ENCODE peak calls at places on chromosomes 12 and 14, in nine cellular contexts. One of them, this sample, is unnamed.
A peak's percentile ranks its signal among the peaks of the same experiment; 100 is the strongest.

GRCh38 chr12:63792333-63792732 is 12.6 kb downstream of the RXYLT1 start:
- DNase-seq in adrenal gland: no peak
- DNase-seq in tibial artery: no peak
- DNase-seq in MM.1S: no peak
- DNase-seq in astrocyte: no peak
- DNase-seq in pancreas: no peak
- DNase-seq in CD4-positive, CD25-positive, alpha-beta regulatory T cell: no peak
- DNase-seq in psoas muscle: no peak
- DNase-seq in heart right ventricle: no peak
- DNase-seq in this sample: no peak

GRCh38 chr12:113006641-113007040 is 28.3 kb downstream of the OAS2 start:
- DNase-seq in adrenal gland: no peak
- DNase-seq in tibial artery: no peak
- DNase-seq in MM.1S: no peak
- DNase-seq in astrocyte: no peak
- DNase-seq in pancreas: no peak
- DNase-seq in CD4-positive, CD25-positive, alpha-beta regulatory T cell: no peak
- DNase-seq in psoas muscle: no peak
- DNase-seq in heart right ventricle: no peak
- DNase-seq in this sample: no peak

GRCh38 chr12:25155031-25155576 is 39.9 kb downstream of the DNAI7 start:
- DNase-seq in adrenal gland: no peak
- DNase-seq in tibial artery: no peak
- DNase-seq in MM.1S: peak; percentile 58
- DNase-seq in astrocyte: peak; percentile 20
- DNase-seq in pancreas: no peak
- DNase-seq in CD4-positive, CD25-positive, alpha-beta regulatory T cell: no peak
- DNase-seq in psoas muscle: no peak
- DNase-seq in heart right ventricle: no peak
- DNase-seq in this sample: no peak

GRCh38 chr14:34243401-34243800 is 218.6 kb downstream of the SPTSSA start:
- DNase-seq in adrenal gland: no peak
- DNase-seq in tibial artery: no peak
- DNase-seq in MM.1S: no peak
- DNase-seq in astrocyte: no peak
- DNase-seq in pancreas: no peak
- DNase-seq in CD4-positive, CD25-positive, alpha-beta regulatory T cell: no peak
- DNase-seq in psoas muscle: no peak
- DNase-seq in heart right ventricle: no peak
- DNase-seq in this sample: no peak

GRCh38 chr12:101877816-101878811 is 734 bp downstream of the DRAM1 start:
- DNase-seq in adrenal gland: peak; percentile 57
- DNase-seq in tibial artery: peak; percentile 71
- DNase-seq in MM.1S: peak; percentile 8
- DNase-seq in astrocyte: no peak
- DNase-seq in pancreas: no peak
- DNase-seq in CD4-positive, CD25-positive, alpha-beta regulatory T cell: no peak
- DNase-seq in psoas muscle: peak; percentile 37
- DNase-seq in heart right ventricle: peak; percentile 35
- DNase-seq in this sample: peak; percentile 22

GRCh38 chr12:23621910-23622309 is 327.6 kb downstream of the SOX5 start:
- DNase-seq in adrenal gland: no peak
- DNase-seq in tibial artery: no peak
- DNase-seq in MM.1S: no peak
- DNase-seq in astrocyte: no peak
- DNase-seq in pancreas: no peak
- DNase-seq in CD4-positive, CD25-positive, alpha-beta regulatory T cell: no peak
- DNase-seq in psoas muscle: no peak
- DNase-seq in heart right ventricle: no peak
- DNase-seq in this sample: no peak

GRCh38 chr12:108563135-108563803 is 873 bp downstream of the ISCU start:
- DNase-seq in adrenal gland: peak; percentile 94
- DNase-seq in tibial artery: peak; percentile 90
- DNase-seq in MM.1S: peak; percentile 95
- DNase-seq in astrocyte: peak; percentile 67
- DNase-seq in pancreas: peak; percentile 70
- DNase-seq in CD4-positive, CD25-positive, alpha-beta regulatory T cell: peak; percentile 78
- DNase-seq in psoas muscle: peak; percentile 85
- DNase-seq in heart right ventricle: peak; percentile 75
- DNase-seq in this sample: peak; percentile 82

GRCh38 chr12:106090586-106091411 is 48.0 kb downstream of the NUAK1 start:
- DNase-seq in adrenal gland: no peak
- DNase-seq in tibial artery: peak; percentile 93
- DNase-seq in MM.1S: no peak
- DNase-seq in astrocyte: peak; percentile 91
- DNase-seq in pancreas: no peak
- DNase-seq in CD4-positive, CD25-positive, alpha-beta regulatory T cell: no peak
- DNase-seq in psoas muscle: peak; percentile 59
- DNase-seq in heart right ventricle: no peak
- DNase-seq in this sample: no peak

GRCh38 chr14:105492051-105492965 is 1.3 kb downstream of the TEDC1 start:
- DNase-seq in adrenal gland: peak; percentile 69
- DNase-seq in tibial artery: peak; percentile 74
- DNase-seq in MM.1S: no peak
- DNase-seq in astrocyte: no peak
- DNase-seq in pancreas: peak; percentile 60
- DNase-seq in CD4-positive, CD25-positive, alpha-beta regulatory T cell: no peak
- DNase-seq in psoas muscle: peak; percentile 34
- DNase-seq in heart right ventricle: peak; percentile 55
- DNase-seq in this sample: peak; percentile 51

GRCh38 chr12:24078318-24078765 is 128.9 kb upstream of the SOX5 start:
- DNase-seq in adrenal gland: no peak
- DNase-seq in tibial artery: no peak
- DNase-seq in MM.1S: no peak
- DNase-seq in astrocyte: peak; percentile 36
- DNase-seq in pancreas: no peak
- DNase-seq in CD4-positive, CD25-positive, alpha-beta regulatory T cell: no peak
- DNase-seq in psoas muscle: no peak
- DNase-seq in heart right ventricle: no peak
- DNase-seq in this sample: no peak

GRCh38 chr12:104680506-104680905 is 223.8 kb downstream of the CHST11 start:
- DNase-seq in adrenal gland: no peak
- DNase-seq in tibial artery: no peak
- DNase-seq in MM.1S: no peak
- DNase-seq in astrocyte: no peak
- DNase-seq in pancreas: no peak
- DNase-seq in CD4-positive, CD25-positive, alpha-beta regulatory T cell: no peak
- DNase-seq in psoas muscle: no peak
- DNase-seq in heart right ventricle: no peak
- DNase-seq in this sample: no peak

GRCh38 chr12:104680070-104680469 is 223.3 kb downstream of the CHST11 start:
- DNase-seq in adrenal gland: no peak
- DNase-seq in tibial artery: no peak
- DNase-seq in MM.1S: no peak
- DNase-seq in astrocyte: no peak
- DNase-seq in pancreas: no peak
- DNase-seq in CD4-positive, CD25-positive, alpha-beta regulatory T cell: no peak
- DNase-seq in psoas muscle: no peak
- DNase-seq in heart right ventricle: no peak
- DNase-seq in this sample: no peak

GRCh38 chr12:104676636-104677035 is 219.9 kb downstream of the CHST11 start:
- DNase-seq in adrenal gland: no peak
- DNase-seq in tibial artery: no peak
- DNase-seq in MM.1S: no peak
- DNase-seq in astrocyte: no peak
- DNase-seq in pancreas: no peak
- DNase-seq in CD4-positive, CD25-positive, alpha-beta regulatory T cell: no peak
- DNase-seq in psoas muscle: no peak
- DNase-seq in heart right ventricle: no peak
- DNase-seq in this sample: no peak

GRCh38 chr12:104674083-104674482 is 217.3 kb downstream of the CHST11 start:
- DNase-seq in adrenal gland: no peak
- DNase-seq in tibial artery: no peak
- DNase-seq in MM.1S: no peak
- DNase-seq in astrocyte: no peak
- DNase-seq in pancreas: no peak
- DNase-seq in CD4-positive, CD25-positive, alpha-beta regulatory T cell: no peak
- DNase-seq in psoas muscle: no peak
- DNase-seq in heart right ventricle: no peak
- DNase-seq in this sample: no peak

DNA sequence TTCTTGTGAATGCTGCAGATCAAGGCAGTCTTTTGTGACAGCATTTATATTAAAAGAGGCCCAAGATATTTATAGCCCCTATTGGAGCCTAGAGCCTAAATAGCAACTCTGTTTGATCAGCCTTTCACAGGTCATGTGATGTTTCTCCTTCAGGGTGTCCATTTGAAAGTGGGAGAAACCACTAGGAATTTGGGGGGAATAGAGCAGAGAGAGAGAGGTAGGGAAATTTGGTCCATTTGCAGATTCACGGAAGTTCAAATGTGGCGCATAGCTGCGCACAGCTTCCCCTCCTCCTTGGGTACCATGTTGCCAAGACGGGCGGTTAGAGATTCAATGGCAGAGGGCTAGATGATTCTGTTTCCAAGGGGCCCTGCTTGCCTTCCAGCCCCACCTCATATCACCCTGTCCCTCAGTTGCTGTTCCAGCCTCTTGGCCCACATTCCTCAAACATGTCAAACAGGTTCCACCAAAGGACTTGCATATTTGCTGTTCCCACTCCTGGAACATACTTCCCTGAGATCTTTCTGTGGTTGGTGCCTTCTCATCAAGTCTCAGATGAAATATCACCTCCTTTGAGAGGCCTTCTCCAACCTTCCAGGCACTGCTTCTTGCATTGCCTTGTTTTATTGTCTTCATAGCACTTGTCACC is 220.8 kb downstream of the CHST11 start:
- DNase-seq in adrenal gland: no peak
- DNase-seq in tibial artery: no peak
- DNase-seq in MM.1S: no peak
- DNase-seq in astrocyte: no peak
- DNase-seq in pancreas: no peak
- DNase-seq in CD4-positive, CD25-positive, alpha-beta regulatory T cell: no peak
- DNase-seq in psoas muscle: no peak
- DNase-seq in heart right ventricle: no peak
- DNase-seq in this sample: no peak
- H3K4me3 ChIP-seq in adrenal gland: no peak overlapping the region
- H3K4me3 ChIP-seq in tibial artery: no peak overlapping the region
- H3K4me3 ChIP-seq in MM.1S: no peak overlapping the region
- H3K4me3 ChIP-seq in astrocyte: no peak overlapping the region
- H3K4me3 ChIP-seq in pancreas: no peak overlapping the region
- H3K4me3 ChIP-seq in CD4-positive, CD25-positive, alpha-beta regulatory T cell: no peak overlapping the region
- H3K4me3 ChIP-seq in psoas muscle: no peak overlapping the region
- H3K4me3 ChIP-seq in heart right ventricle: no peak overlapping the region
- H3K4me3 ChIP-seq in this sample: no peak overlapping the region

GRCh38 chr14:32370720-32371119 is 41.6 kb downstream of the AKAP6 start:
- DNase-seq in adrenal gland: no peak
- DNase-seq in tibial artery: no peak
- DNase-seq in MM.1S: no peak
- DNase-seq in astrocyte: peak; percentile 82
- DNase-seq in pancreas: no peak
- DNase-seq in CD4-positive, CD25-positive, alpha-beta regulatory T cell: no peak
- DNase-seq in psoas muscle: no peak
- DNase-seq in heart right ventricle: no peak
- DNase-seq in this sample: no peak
- H3K27ac ChIP-seq in adrenal gland: no peak overlapping the region
- H3K27ac ChIP-seq in tibial artery: no peak overlapping the region
- H3K27ac ChIP-seq in MM.1S: no peak overlapping the region
- H3K27ac ChIP-seq in astrocyte: peak overlapping the region; percentile 9
- H3K27ac ChIP-seq in pancreas: no peak overlapping the region
- H3K27ac ChIP-seq in CD4-positive, CD25-positive, alpha-beta regulatory T cell: no peak overlapping the region
- H3K27ac ChIP-seq in psoas muscle: no peak overlapping the region
- H3K27ac ChIP-seq in heart right ventricle: no peak overlapping the region
- H3K27ac ChIP-seq in this sample: no peak overlapping the region

DNA sequence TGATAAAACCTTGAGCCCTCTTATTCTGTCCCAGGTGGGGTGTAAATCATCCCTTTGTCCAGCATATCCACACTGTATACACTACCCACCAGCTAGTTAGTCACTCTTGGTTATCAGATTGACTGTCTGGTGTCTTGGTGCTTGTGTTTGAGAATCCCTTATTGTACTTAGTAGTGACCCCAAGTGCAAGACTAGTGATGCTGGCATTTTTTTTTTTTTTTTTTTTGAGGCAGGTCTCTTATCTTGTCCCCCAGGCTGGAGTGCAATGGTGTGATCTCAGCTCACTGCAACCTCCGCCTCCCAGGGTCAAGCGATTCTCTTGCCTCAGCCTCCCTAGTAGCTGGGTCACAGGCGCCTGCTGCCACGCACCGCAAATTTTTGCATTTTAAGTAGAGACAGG is 5.8 kb downstream of the VRK1 start:
- DNase-seq in adrenal gland: no peak
- DNase-seq in tibial artery: no peak
- DNase-seq in MM.1S: no peak
- DNase-seq in astrocyte: no peak
- DNase-seq in pancreas: no peak
- DNase-seq in CD4-positive, CD25-positive, alpha-beta regulatory T cell: no peak
- DNase-seq in psoas muscle: no peak
- DNase-seq in heart right ventricle: no peak
- DNase-seq in this sample: no peak
- H3K4me1 ChIP-seq in adrenal gland: peaks cover 4% of the 10 kb centered on the region
- H3K4me1 ChIP-seq in tibial artery: peaks cover 6% of the 10 kb centered on the region
- H3K4me1 ChIP-seq in MM.1S: no peaks in the 10 kb centered on the region
- H3K4me1 ChIP-seq in astrocyte: peaks cover 4% of the 10 kb centered on the region
- H3K4me1 ChIP-seq in pancreas: no peaks in the 10 kb centered on the region
- H3K4me1 ChIP-seq in CD4-positive, CD25-positive, alpha-beta regulatory T cell: peaks cover 13% of the 10 kb centered on the region
- H3K4me1 ChIP-seq in psoas muscle: peaks cover 12% of the 10 kb centered on the region
- H3K4me1 ChIP-seq in heart right ventricle: peaks cover 29% of the 10 kb centered on the region
- H3K4me1 ChIP-seq in this sample: peaks cover 25% of the 10 kb centered on the region

GRCh38 chr12:49967777-49968250 is 4.9 kb upstream of the AQP6 start:
- DNase-seq in adrenal gland: no peak
- DNase-seq in tibial artery: peak; percentile 29
- DNase-seq in MM.1S: no peak
- DNase-seq in astrocyte: no peak
- DNase-seq in pancreas: no peak
- DNase-seq in CD4-positive, CD25-positive, alpha-beta regulatory T cell: no peak
- DNase-seq in psoas muscle: no peak
- DNase-seq in heart right ventricle: no peak
- DNase-seq in this sample: no peak
- H3K4me3 ChIP-seq in adrenal gland: no peak overlapping the region
- H3K4me3 ChIP-seq in tibial artery: peak overlapping the region; percentile 40
- H3K4me3 ChIP-seq in MM.1S: peak overlapping the region; percentile 57
- H3K4me3 ChIP-seq in astrocyte: peak overlapping the region; percentile 41
- H3K4me3 ChIP-seq in pancreas: peak overlapping the region; percentile 2
- H3K4me3 ChIP-seq in CD4-positive, CD25-positive, alpha-beta regulatory T cell: no peak overlapping the region
- H3K4me3 ChIP-seq in psoas muscle: peak overlapping the region; percentile 53
- H3K4me3 ChIP-seq in heart right ventricle: no peak overlapping the region
- H3K4me3 ChIP-seq in this sample: peak overlapping the region; percentile 60

DNA sequence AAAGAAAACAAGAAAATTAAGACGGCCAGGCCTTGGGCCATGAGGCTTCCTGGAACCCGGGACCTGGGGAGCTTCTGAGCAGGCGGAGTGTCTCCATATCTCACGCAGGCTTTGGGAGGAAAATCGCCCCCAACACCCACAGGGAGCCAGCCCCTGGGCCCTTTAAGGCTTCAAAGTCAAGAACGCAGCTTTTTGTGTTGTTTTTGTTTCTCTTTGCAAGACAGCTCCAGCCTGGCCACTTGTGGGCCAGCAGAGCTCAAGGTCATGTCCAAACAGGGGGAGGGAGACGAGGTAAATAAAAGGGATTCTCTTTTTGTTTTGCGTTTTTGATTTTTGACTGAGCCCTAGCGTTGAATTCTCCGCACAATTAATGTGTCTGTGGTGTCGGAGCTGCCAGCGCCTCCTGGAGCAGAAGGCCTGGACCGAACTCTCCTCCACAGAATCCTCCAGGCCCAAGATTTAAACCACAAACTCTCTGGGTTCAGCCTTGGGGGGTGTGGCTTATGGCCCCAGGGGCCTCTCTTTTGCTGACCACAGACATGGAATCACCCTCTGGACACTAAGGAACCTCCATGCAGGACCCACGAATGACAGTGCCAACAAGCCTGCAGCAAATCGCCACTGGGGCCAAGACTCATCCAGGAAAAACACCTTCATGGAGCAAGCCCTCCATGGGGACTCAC is 8.2 kb downstream of the SCARB1 start:
- DNase-seq in adrenal gland: no peak
- DNase-seq in tibial artery: no peak
- DNase-seq in MM.1S: no peak
- DNase-seq in astrocyte: no peak
- DNase-seq in pancreas: no peak
- DNase-seq in CD4-positive, CD25-positive, alpha-beta regulatory T cell: no peak
- DNase-seq in psoas muscle: no peak
- DNase-seq in heart right ventricle: no peak
- DNase-seq in this sample: no peak
- H3K27ac ChIP-seq in adrenal gland: peak overlapping the region; percentile 60
- H3K27ac ChIP-seq in tibial artery: no peak overlapping the region
- H3K27ac ChIP-seq in MM.1S: no peak overlapping the region
- H3K27ac ChIP-seq in astrocyte: no peak overlapping the region
- H3K27ac ChIP-seq in pancreas: no peak overlapping the region
- H3K27ac ChIP-seq in CD4-positive, CD25-positive, alpha-beta regulatory T cell: no peak overlapping the region
- H3K27ac ChIP-seq in psoas muscle: peak overlapping the region; percentile 79
- H3K27ac ChIP-seq in heart right ventricle: peak overlapping the region; percentile 68
- H3K27ac ChIP-seq in this sample: peak overlapping the region; percentile 66